ENCODE peak calls at places on chromosomes 12 and 14, in six cellular contexts. A is fibroblast of mammary gland, F is astrocyte of the spinal cord, J is cardiac fibroblast, V is ovary, E is adrenal gland. I is an unnamed sample.

GRCh38 chr12:38904932-38905479 is 385 bp downstream of the CPNE8 start:
- DNase-seq in F (peak), E (peak), A (peak), J (peak), V (peak), I (peak)

GRCh38 chr14:97796511-97796910 is 999.3 kb downstream of the VRK1 start:
- DNase-seq in E (no peak), F (no peak), A (no peak), V (no peak), J (no peak), I (no peak)

GRCh38 chr12:131773582-131774221 is 54.5 kb upstream of the MMP17 start:
- DNase-seq in A (no peak), V (peak), J (no peak), E (no peak), F (no peak), I (no peak)

GRCh38 chr12:46386877-46387629 is 14.5 kb upstream of the SLC38A2 start:
- DNase-seq in E (no peak), J (peak), A (peak), F (peak), V (no peak), I (no peak)

GRCh38 chr12:93894391-93895095 is 217.4 kb downstream of the CRADD start:
- DNase-seq in E (peak), F (peak), V (peak), A (peak), J (peak), I (no peak)

GRCh38 chr12:44875954-44876553 is at the start of gene NELL2:
- DNase-seq in E (peak), V (peak), A (peak), F (peak), J (peak), I (peak)

GRCh38 chr14:24430143-24430681 is 458 bp downstream of the KHNYN start:
- DNase-seq in E (peak), F (peak), A (peak), V (peak), J (peak), I (peak)

GRCh38 chr14:29584992-29585391 is 342.7 kb downstream of the PRKD1 start:
- DNase-seq in E (peak), V (peak), J (peak), F (peak), A (peak), I (peak)

GRCh38 chr12:6089041-6089823 is 35.2 kb downstream of the VWF start:
- DNase-seq in F (peak), J (no peak), V (no peak), A (peak), E (no peak), I (no peak)

GRCh38 chr14:20714593-20715250 is 26.2 kb downstream of the ANG start:
- DNase-seq in E (peak), J (peak), V (peak), A (peak), F (peak), I (no peak)

GRCh38 chr12:105658389-105658788 is 327.9 kb downstream of the C12orf75 start:
- DNase-seq in V (no peak), E (no peak), J (no peak), F (no peak), A (no peak), I (no peak)

GRCh38 chr12:120077260-120077659 is 39.3 kb downstream of the RAB35 start:
- DNase-seq in E (no peak), J (no peak), V (no peak), A (no peak), F (no peak), I (no peak)

GRCh38 chr14:23025181-23025788 is 9.4 kb downstream of the PSMB5 start:
- DNase-seq in J (no peak), V (no peak), E (no peak), A (no peak), F (no peak), I (no peak)

GRCh38 chr12:12720052-12720451 is 2.9 kb downstream of the CDKN1B start:
- DNase-seq in E (no peak), A (no peak), V (no peak), J (no peak), F (peak), I (no peak)

GRCh38 chr14:64929003-64929337 is 13.6 kb downstream of the GPX2 start:
- DNase-seq in V (no peak), E (no peak), J (no peak), F (no peak), A (no peak), I (no peak)

GRCh38 chr14:60349663-60350365 is 100.8 kb downstream of the PPM1A start:
- DNase-seq in J (peak), F (peak), V (no peak), E (peak), A (peak), I (no peak)

GRCh38 chr14:89702151-89702936 is 252.2 kb downstream of the EFCAB11 start:
- DNase-seq in F (peak), A (peak), E (no peak), V (peak), J (peak), I (no peak)

GRCh38 chr12:53561590-53561953 is 54.3 kb upstream of the NPFF start:
- DNase-seq in J (peak), F (peak), A (peak), E (no peak), V (no peak), I (no peak)

GRCh38 chr12:53044052-53044581 is 5.7 kb upstream of the TNS2 start:
- DNase-seq in F (no peak), V (no peak), A (no peak), E (peak), J (peak), I (no peak)

GRCh38 chr12:112450725-112451124 is 32.0 kb downstream of the PTPN11 start:
- DNase-seq in J (no peak), V (no peak), E (no peak), A (no peak), F (no peak), I (no peak)

GRCh38 chr12:109219938-109220337 is 89.1 kb downstream of the FOXN4 start:
- DNase-seq in V (no peak), F (no peak), A (no peak), J (no peak), E (no peak), I (no peak)

GRCh38 chr12:116941188-116941587 is 30.4 kb downstream of the FBXW8 start:
- DNase-seq in J (no peak), V (no peak), A (no peak), E (no peak), F (no peak), I (no peak)

GRCh38 chr12:116950628-116951325 is 40.0 kb downstream of the FBXW8 start:
- DNase-seq in F (no peak), V (no peak), J (no peak), E (no peak), A (no peak), I (no peak)

GRCh38 chr12:116948298-116948697 is 37.5 kb downstream of the FBXW8 start:
- DNase-seq in F (no peak), J (no peak), E (peak), V (no peak), A (no peak), I (no peak)

GRCh38 chr12:116943419-116944372 is 32.9 kb downstream of the FBXW8 start:
- DNase-seq in J (peak), A (no peak), E (peak), F (no peak), V (no peak), I (no peak)

GRCh38 chr12:116945901-116946550 is 35.3 kb downstream of the FBXW8 start:
- DNase-seq in A (no peak), J (no peak), F (no peak), V (no peak), E (no peak), I (no peak)
- TF ChIP-seq CTCF in A (no peak), J (no peak), F (no peak), V (no peak), E (no peak), I (no peak)

GRCh38 chr12:99063182-99063581 is 418.1 kb downstream of the APAF1 start:
- DNase-seq in V (no peak), E (no peak), A (no peak), F (no peak), J (no peak), I (no peak)
- TF ChIP-seq CTCF in V (no peak), E (no peak), A (no peak), F (no peak), J (no peak), I (no peak)

GRCh38 chr12:59444932-59445331 is 150.9 kb upstream of the SLC16A7 start:
- DNase-seq in A (peak), E (peak), V (no peak), F (peak), J (peak), I (no peak)
- TF ChIP-seq CTCF in A (peak), E (peak), V (no peak), F (peak), J (peak), I (no peak)

DNA sequence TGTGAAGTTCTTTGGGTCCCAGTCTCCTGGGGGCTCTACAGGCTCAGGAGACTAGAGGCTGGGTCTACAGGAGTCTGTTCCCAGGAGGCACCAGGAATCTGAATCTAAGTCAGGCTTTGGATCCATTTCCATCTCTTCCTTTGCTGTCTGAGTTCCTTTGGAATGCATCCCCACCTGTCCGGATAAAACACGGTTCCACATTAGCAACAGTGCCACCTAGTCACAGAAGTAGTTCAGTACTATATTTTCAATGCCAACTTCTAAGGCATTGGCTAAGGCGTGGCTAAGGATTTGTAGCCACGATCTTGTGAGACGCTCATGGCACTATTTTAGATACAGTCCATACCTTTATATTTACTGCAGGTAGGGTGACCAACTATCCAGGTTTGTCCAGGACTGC is 15.1 kb downstream of the ZC2HC1C start:
- DNase-seq in V (no peak), F (no peak), A (no peak), J (no peak), E (no peak), I (no peak)
- TF ChIP-seq CTCF in V (no peak), F (peak), A (no peak), J (no peak), E (peak), I (no peak)

DNA sequence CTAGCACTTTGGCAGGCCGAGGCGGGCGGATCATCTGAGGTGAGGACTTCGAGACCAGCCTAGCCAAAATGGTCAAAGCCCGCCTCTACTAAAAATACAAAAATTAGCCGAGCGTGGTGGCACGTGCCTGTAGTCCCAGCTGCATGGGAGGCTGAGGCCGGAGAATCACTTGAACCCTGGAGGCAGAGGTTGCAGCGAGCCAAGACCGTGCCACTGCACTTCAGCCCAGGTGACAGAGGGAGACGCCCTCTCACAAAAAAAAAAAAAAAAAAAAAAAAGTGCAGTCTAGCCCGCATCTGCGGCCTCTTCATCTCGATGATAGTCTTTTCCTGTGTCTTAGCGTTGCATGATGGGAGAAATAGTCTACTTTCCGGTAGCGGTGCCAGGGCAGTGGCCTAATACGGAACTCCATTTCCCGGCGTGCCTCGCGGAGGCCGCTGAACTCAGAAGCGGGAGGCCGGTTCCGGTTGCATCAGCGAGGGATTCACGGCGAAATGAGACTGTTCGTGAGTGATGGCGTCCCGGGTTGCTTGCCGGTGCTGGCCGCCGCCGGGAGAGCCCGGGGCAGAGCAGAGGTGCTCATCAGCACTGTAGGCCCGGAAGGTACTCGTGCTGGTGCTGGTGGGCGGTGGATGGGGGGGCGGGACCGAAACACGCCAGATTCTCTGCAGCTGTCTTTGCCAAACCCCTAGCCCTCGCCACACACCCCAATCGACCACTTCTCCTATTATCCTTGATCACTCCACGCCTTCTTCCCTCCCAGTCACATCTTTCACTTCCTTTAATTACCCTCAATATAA is at the start of gene MARS1:
- DNase-seq in F (peak), J (peak), V (peak), A (peak), E (peak), I (peak)
- TF ChIP-seq CTCF in F (no peak), J (no peak), V (no peak), A (no peak), E (no peak), I (no peak)

GRCh38 chr12:32947203-32947795 is 50.7 kb upstream of the PKP2 start:
- DNase-seq in A (peak), V (no peak), J (peak), E (no peak), F (peak), I (no peak)
- TF ChIP-seq CTCF in A (no peak), V (no peak), J (no peak), E (peak), F (no peak), I (peak)

I was measured in neural crest cell.